ENCODE peak calls at places on chromosomes 13 and 19, in ten cellular contexts. Y is body of pancreas; O is SIG-M5; V is NCI-H69; N is ecto neural progenitor cell; Z is activated T-helper 1 cell treated with anti-CD3 and anti-CD28 coated beads, Interleukin-12 subunit alpha, Interleukin-12 subunit beta, Interleukin-2, Interleukin-4 antibody, amounts not matched to agents 30 ng/mL and 10 ng/mL and 1 ng/mL, durations not matched to agents 14 hours and 24 hours and 36 hours; B is fibroblast of pulmonary artery; X is CD4-positive, alpha-beta T cell; M is NCI-H748 treated with DMSO at 0.1 percent for 48 hours; I is activated naive CD4-positive, alpha-beta T cell treated with anti-CD3 and anti-CD28 coated beads, Interleukin-2, amount 50 U/mL, for 72 hours. W is an unnamed sample.

GRCh38 chr19:7734220-7735203 is 2.6 kb upstream of the CLEC4G start:
- DNase-seq in B (peak), M (no peak), O (peak), V (no peak), Z (no peak), Y (no peak), N (no peak), X (no peak), I (no peak), W (no peak)

GRCh38 chr13:50598338-50598737 is 245.2 kb downstream of the DLEU7 start:
- DNase-seq in B (no peak), O (no peak), X (no peak), M (no peak), N (no peak), Y (no peak), Z (no peak), I (no peak), V (peak), W (no peak)

GRCh38 chr19:9078651-9079050 is 8.2 kb upstream of the OR1M1 start:
- DNase-seq in N (no peak), Y (no peak), O (no peak), V (no peak), Z (no peak), X (no peak), M (no peak), I (no peak), B (no peak), W (no peak)

GRCh38 chr13:106133025-106133424 is 402.4 kb downstream of the EFNB2 start:
- DNase-seq in I (no peak), O (no peak), Y (no peak), B (peak), X (no peak), M (no peak), Z (no peak), N (no peak), V (no peak), W (no peak)

GRCh38 chr13:18952225-18953016 is 229.2 kb downstream of the TUBA3C start:
- DNase-seq in I (no peak), M (no peak), N (no peak), B (no peak), X (no peak), Z (no peak), O (no peak), V (no peak), Y (no peak), W (no peak)

GRCh38 chr13:74061939-74062595 is 72.1 kb downstream of the KLF12 start:
- DNase-seq in O (no peak), Y (no peak), V (no peak), B (peak), N (no peak), M (no peak), Z (no peak), X (no peak), I (no peak), W (no peak)

GRCh38 chr19:14556662-14557188 is 15.1 kb downstream of the NDUFB7 start:
- DNase-seq in M (no peak), V (peak), Z (peak), Y (peak), O (no peak), N (peak), X (peak), I (peak), B (peak), W (peak)

GRCh38 chr13:35672611-35673010 is 196.1 kb upstream of the MAB21L1 start:
- DNase-seq in Z (no peak), B (no peak), M (no peak), X (no peak), V (peak), N (no peak), I (no peak), O (no peak), Y (no peak), W (peak)

GRCh38 chr19:8251025-8251472 is 41.9 kb downstream of the CERS4 start:
- DNase-seq in V (no peak), M (no peak), X (no peak), I (no peak), Z (no peak), O (no peak), N (no peak), Y (peak), B (peak), W (no peak)

GRCh38 chr13:20177049-20177831 is 15.5 kb downstream of the GJB2 start:
- DNase-seq in I (no peak), V (no peak), X (no peak), B (no peak), M (no peak), Z (no peak), Y (no peak), N (no peak), O (no peak), W (no peak)

GRCh38 chr19:42606660-42607351 is 12.1 kb upstream of the CEACAM8 start:
- DNase-seq in N (peak), Y (peak), M (peak), Z (peak), I (no peak), V (peak), B (peak), X (peak), O (no peak), W (peak)

GRCh38 chr19:7605490-7606222 is 10.0 kb downstream of the CAMSAP3 start:
- DNase-seq in M (no peak), B (peak), N (peak), Y (no peak), I (no peak), Z (no peak), V (peak), O (no peak), X (no peak), W (peak)

GRCh38 chr13:33285420-33286124 is at the start of gene STARD13:
- DNase-seq in Z (no peak), O (no peak), Y (peak), N (peak), B (peak), I (no peak), X (no peak), M (peak), V (peak), W (peak)

GRCh38 chr19:18503971-18504885 is 17.6 kb downstream of the ELL start:
- DNase-seq in O (no peak), N (no peak), M (no peak), X (no peak), B (no peak), V (no peak), I (no peak), Z (no peak), Y (peak), W (no peak)

GRCh38 chr13:113324336-113324882 is 27.4 kb downstream of the LAMP1 start:
- DNase-seq in O (no peak), Y (no peak), I (no peak), N (no peak), V (no peak), B (no peak), X (no peak), M (no peak), Z (no peak), W (no peak)